ENCODE peak calls at places on chromosome 21, in eight cellular contexts. C is fibroblast of villous mesenchyme; H is CD8-positive, alpha-beta T cell; B is MM.1S; J is foreskin fibroblast; P is stomach; W is brain microvascular endothelial cell; N is activated B cell treated with CpG ODN at 0.5 μM for 24 hours. A is an unnamed sample.
A peak's percentile ranks its signal among the peaks of the same experiment; 100 is the strongest.

GRCh38 chr21:31493350-31493880 is 149.4 kb upstream of the TIAM1 start:
- DNase-seq in C (no peak), H (no peak), B (no peak), J (no peak), P (no peak), W (no peak), N (no peak), A (no peak)

GRCh38 chr21:36965720-36966065 is 776 bp downstream of the HLCS start:
- DNase-seq in C (no peak), H (no peak), B (peak; percentile 27), J (no peak), P (no peak), W (no peak), N (no peak), A (no peak)

GRCh38 chr21:26845066-26845749 is at the start of gene ADAMTS1:
- DNase-seq in C (peak; percentile 94), H (no peak), B (peak; percentile 45), J (peak; percentile 92), P (peak; percentile 71), W (peak; percentile 75), N (no peak), A (no peak)

GRCh38 chr21:16536661-16537359 is 807.0 kb downstream of the USP25 start:
- DNase-seq in C (peak; percentile 54), H (no peak), B (no peak), J (no peak), P (no peak), W (no peak), N (no peak), A (no peak)

GRCh38 chr21:15431053-15431452 is 298.7 kb upstream of the USP25 start:
- DNase-seq in C (no peak), H (no peak), B (no peak), J (no peak), P (no peak), W (no peak), N (no peak), A (no peak)

GRCh38 chr21:46095814-46096595 is 1.9 kb upstream of the COL6A2 start:
- DNase-seq in C (no peak), H (no peak), B (no peak), J (no peak), P (no peak), W (no peak), N (no peak), A (no peak)

GRCh38 chr21:26365849-26366248 is 195.3 kb upstream of the APP start:
- DNase-seq in C (no peak), H (no peak), B (no peak), J (no peak), P (no peak), W (no peak), N (no peak), A (no peak)

GRCh38 chr21:15788847-15789548 is 59.2 kb downstream of the USP25 start:
- DNase-seq in C (peak; percentile 71), H (no peak), B (no peak), J (peak; percentile 26), P (no peak), W (no peak), N (no peak), A (no peak)

GRCh38 chr21:35559881-35560280 is 500.4 kb downstream of the SETD4 start:
- DNase-seq in C (peak; percentile 60), H (no peak), B (no peak), J (peak; percentile 42), P (no peak), W (peak; percentile 51), N (no peak), A (no peak)

GRCh38 chr21:23853796-23854379 is 1753.4 kb downstream of the MRPL39 start:
- DNase-seq in C (no peak), H (no peak), B (peak; percentile 59), J (no peak), P (no peak), W (peak; percentile 6), N (no peak), A (no peak)

GRCh38 chr21:23585419-23585818 is 2021.9 kb downstream of the MRPL39 start:
- DNase-seq in C (no peak), H (no peak), B (peak; percentile 87), J (no peak), P (no peak), W (no peak), N (no peak), A (no peak)

GRCh38 chr21:27425172-27425571 is 458.3 kb upstream of the ADAMTS5 start:
- DNase-seq in C (no peak), H (no peak), B (no peak), J (peak; percentile 27), P (no peak), W (no peak), N (no peak), A (no peak)

GRCh38 chr21:16330340-16331319 is 600.8 kb downstream of the USP25 start:
- DNase-seq in C (peak; percentile 77), H (no peak), B (peak; percentile 73), J (peak; percentile 59), P (no peak), W (peak; percentile 71), N (no peak), A (no peak)

GRCh38 chr21:21295303-21295702 is 297.1 kb downstream of the NCAM2 start:
- DNase-seq in C (no peak), H (no peak), B (no peak), J (no peak), P (no peak), W (no peak), N (no peak), A (no peak)

GRCh38 chr21:9767592-9768375 is 753.6 kb upstream of the TPTE start:
- DNase-seq in C (no peak), H (no peak), B (no peak), J (no peak), P (no peak), W (no peak), N (no peak), A (no peak)

GRCh38 chr21:17269760-17270159 is 243.1 kb upstream of the CXADR start:
- DNase-seq in C (no peak), H (no peak), B (no peak), J (no peak), P (no peak), W (no peak), N (no peak), A (no peak)

GRCh38 chr21:42781150-42781980 is 98.0 kb downstream of the WDR4 start:
- DNase-seq in C (peak; percentile 21), H (no peak), B (no peak), J (no peak), P (peak; percentile 34), W (no peak), N (no peak), A (no peak)
- TF ChIP-seq CTCF in C (no peak), H (no peak), B (no peak), J (no peak), P (no peak), W (no peak), N (no peak), A (no peak)

DNA sequence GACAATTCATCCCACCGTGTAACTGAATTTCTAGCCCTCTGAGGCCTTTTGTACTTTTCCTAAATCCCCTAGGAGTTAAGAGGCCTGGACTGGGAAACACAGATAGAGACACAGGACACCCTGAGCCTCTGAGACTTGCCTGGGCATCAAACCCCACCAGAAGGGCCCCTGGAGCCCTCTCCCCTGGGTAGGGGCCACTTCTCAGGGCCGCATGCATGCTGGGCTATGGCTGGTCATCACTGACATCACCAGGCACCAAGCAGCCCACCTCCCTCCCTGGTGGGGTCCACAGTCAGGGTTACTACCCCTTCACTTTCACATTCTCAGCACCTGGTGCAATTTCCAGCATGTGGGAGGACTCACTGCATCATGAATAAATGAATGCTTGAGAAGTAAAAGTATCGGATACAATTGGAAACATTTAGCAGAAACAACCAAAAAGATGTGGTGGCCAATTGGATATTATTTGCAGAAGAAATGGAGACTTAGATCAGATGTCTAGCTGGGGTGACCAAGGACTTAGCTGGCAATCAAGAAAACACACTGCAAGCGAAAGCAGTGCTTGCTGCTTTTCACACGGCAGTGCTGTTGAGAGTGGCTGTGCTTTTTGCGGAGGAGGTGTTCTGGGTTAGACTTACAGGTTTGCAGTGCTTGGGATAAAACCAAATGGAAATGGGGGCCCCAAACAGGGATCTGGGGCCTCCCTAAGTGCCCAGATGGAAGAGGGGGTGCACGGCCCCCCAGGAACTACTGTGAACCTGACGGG is 950 bp upstream of the KRTAP10-7 start:
- DNase-seq in C (no peak), H (no peak), B (no peak), J (no peak), P (no peak), W (no peak), N (no peak), A (peak; percentile 11)
- TF ChIP-seq CTCF in C (no peak), H (no peak), B (no peak), J (no peak), P (no peak), W (no peak), N (no peak), A (no peak)

GRCh38 chr21:43701936-43702784 is 16.8 kb upstream of the PDXK start:
- DNase-seq in C (no peak), H (no peak), B (no peak), J (no peak), P (no peak), W (no peak), N (no peak), A (no peak)

GRCh38 chr21:43707462-43707861 is 11.5 kb upstream of the PDXK start:
- DNase-seq in C (no peak), H (no peak), B (no peak), J (no peak), P (no peak), W (no peak), N (no peak), A (no peak)

GRCh38 chr21:43699933-43700599 is 18.9 kb upstream of the PDXK start:
- DNase-seq in C (no peak), H (no peak), B (no peak), J (no peak), P (no peak), W (no peak), N (no peak), A (no peak)

GRCh38 chr21:43702785-43703067 is 16.2 kb upstream of the PDXK start:
- DNase-seq in C (no peak), H (no peak), B (no peak), J (no peak), P (no peak), W (peak; percentile 49), N (no peak), A (no peak)

DNA sequence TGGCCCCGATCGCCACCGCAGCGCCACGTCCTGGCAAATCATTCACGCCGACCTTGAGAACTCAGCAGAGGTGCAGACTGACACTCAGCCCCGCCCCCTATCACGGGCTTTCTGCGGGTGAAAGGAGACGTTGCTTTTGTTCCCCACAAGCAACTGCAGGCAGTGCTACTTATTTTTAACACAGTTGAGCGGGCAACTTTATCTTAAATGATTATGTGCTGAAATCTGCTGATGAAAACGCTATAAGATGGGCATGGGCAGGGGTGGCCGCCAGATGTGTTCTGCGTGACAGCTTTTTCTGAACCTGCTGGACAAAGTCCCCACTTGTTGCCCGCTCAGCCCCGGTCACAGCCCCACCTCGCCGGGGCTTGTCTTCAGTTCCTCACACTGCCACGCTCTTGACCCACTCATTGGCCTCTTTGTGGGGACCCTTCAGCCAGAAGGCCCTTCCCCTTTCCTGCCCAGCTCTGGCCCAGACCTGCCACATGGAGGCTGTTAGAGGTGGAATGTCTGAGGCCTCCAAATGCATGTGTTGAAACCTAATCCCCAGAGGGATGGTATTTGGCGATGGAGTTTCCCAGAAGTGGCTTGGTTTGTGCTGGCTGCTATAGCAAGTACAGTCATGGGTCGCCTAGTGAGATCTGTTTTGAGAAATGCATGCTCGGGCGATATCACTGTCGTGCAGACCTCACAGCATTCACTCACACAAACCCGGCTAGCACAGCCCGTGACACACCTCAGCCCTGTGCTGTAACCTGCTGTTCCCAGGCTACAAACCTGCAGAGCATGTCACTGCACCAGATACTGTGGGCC is 15.7 kb upstream of the PDXK start:
- DNase-seq in C (peak; percentile 62), H (peak; percentile 11), B (peak; percentile 44), J (peak; percentile 71), P (peak; percentile 80), W (peak; percentile 69), N (no peak), A (no peak)
- TF ChIP-seq CTCF in C (no peak), H (no peak), B (no peak), J (no peak), P (no peak), W (no peak), N (no peak), A (no peak)

GRCh38 chr21:29196021-29196663 is 65.7 kb downstream of the MAP3K7CL start:
- DNase-seq in C (peak; percentile 93), H (peak; percentile 32), B (peak; percentile 79), J (peak; percentile 94), P (peak; percentile 53), W (peak; percentile 95), N (peak; percentile 33), A (peak; percentile 95)
- TF ChIP-seq CTCF in C (peak; percentile 50), H (peak; percentile 24), B (peak; percentile 67), J (peak; percentile 33), P (no peak), W (peak; percentile 74), N (peak; percentile 23), A (peak; percentile 82)

A was measured in CD14-positive monocyte.